ENCODE peak calls at places on chromosomes 11 and 22, in five cellular contexts. C is tibial nerve; H is K562; E is CD4-positive, CD25-positive, alpha-beta regulatory T cell; T is AG09309. P is an unnamed sample.

GRCh38 chr11:87266751-87267150 is 229.0 kb downstream of the TMEM135 start:
- DNase-seq in C (no peak), H (peak), E (no peak), T (no peak), P (no peak)

GRCh38 chr22:37427128-37427710 is at the start of gene ELFN2:
- DNase-seq in C (no peak), H (no peak), E (no peak), T (no peak), P (no peak)

GRCh38 chr11:90874281-90874680 is 651.4 kb upstream of the CHORDC1 start:
- DNase-seq in C (no peak), H (no peak), E (no peak), T (no peak), P (no peak)

GRCh38 chr22:23098230-23098705 is 27.9 kb downstream of the GNAZ start:
- DNase-seq in C (no peak), H (no peak), E (no peak), T (no peak), P (no peak)

GRCh38 chr11:27390318-27390958 is 27.4 kb upstream of the CCDC34 start:
- DNase-seq in C (no peak), H (no peak), E (no peak), T (no peak), P (no peak)

GRCh38 chr11:116062526-116063171 is 558.4 kb upstream of the CADM1 start:
- DNase-seq in C (no peak), H (no peak), E (no peak), T (no peak), P (no peak)

GRCh38 chr11:120912504-120912903 is 111.4 kb upstream of the TBCEL start:
- DNase-seq in C (no peak), H (peak), E (peak), T (peak), P (no peak)

GRCh38 chr22:46044718-46045458 is 67.9 kb upstream of the WNT7B start:
- DNase-seq in C (no peak), H (no peak), E (no peak), T (no peak), P (no peak)

GRCh38 chr22:31244044-31244942 is 32.2 kb downstream of the LIMK2 start:
- DNase-seq in C (no peak), H (peak), E (no peak), T (no peak), P (no peak)

GRCh38 chr22:35606916-35607315 is 10.2 kb downstream of the MB start:
- DNase-seq in C (no peak), H (no peak), E (no peak), T (no peak), P (no peak)

GRCh38 chr22:32354360-32355351 is 3.0 kb upstream of the RFPL3 start:
- DNase-seq in C (no peak), H (peak), E (no peak), T (no peak), P (no peak)

GRCh38 chr22:19258371-19258770 is 33.1 kb downstream of the CLTCL1 start:
- DNase-seq in C (no peak), H (no peak), E (no peak), T (no peak), P (no peak)

GRCh38 chr22:33163815-33164214 is 105.6 kb upstream of the SYN3 start:
- DNase-seq in C (no peak), H (no peak), E (no peak), T (no peak), P (no peak)

GRCh38 chr11:19226378-19227195 is 14.2 kb downstream of the E2F8 start:
- DNase-seq in C (no peak), H (no peak), E (no peak), T (no peak), P (no peak)

GRCh38 chr22:38327396-38327795 is 10.2 kb upstream of the CSNK1E start:
- DNase-seq in C (no peak), H (no peak), E (no peak), T (no peak), P (no peak)

GRCh38 chr11:390175-390574 is 3.8 kb upstream of the PKP3 start:
- DNase-seq in C (no peak), H (peak), E (no peak), T (no peak), P (no peak)

DNA sequence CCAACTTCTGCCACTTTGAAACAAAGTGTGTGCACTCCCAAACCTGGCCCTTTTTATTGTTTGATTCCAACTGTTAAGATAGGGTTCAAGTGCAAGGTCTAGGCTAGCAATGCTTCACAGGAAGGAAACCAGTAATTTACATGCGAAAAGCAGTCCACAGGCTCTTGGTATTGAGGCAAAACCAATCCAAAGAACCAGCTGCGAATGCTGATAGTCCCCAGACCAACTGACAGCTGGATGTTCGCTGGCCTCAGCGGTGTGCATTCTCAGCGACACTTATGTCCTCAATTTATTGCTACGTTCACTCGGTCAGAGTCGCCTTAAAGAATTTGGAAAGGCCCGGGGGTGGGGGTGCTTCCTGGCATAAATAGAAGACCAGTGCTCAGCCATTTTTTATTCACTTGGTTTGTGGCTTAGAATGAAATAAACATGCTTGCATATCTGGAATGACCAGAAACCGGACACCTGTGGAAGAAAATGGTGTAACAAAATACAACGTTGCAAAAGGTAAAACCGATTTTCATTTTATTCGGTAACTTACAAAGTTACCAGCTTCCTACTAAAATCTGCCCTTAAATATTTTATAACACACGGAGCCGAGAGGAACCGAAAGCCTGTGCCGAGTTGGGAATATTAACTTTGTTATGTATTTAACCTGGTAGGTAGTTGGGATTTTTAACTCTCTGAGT is 1.6 kb downstream of the CPT1A start:
- DNase-seq in C (no peak), H (peak), E (peak), T (no peak), P (no peak)
- H3K4me3 ChIP-seq in C (peak), H (peak), E (peak), T (peak), P (no peak)

DNA sequence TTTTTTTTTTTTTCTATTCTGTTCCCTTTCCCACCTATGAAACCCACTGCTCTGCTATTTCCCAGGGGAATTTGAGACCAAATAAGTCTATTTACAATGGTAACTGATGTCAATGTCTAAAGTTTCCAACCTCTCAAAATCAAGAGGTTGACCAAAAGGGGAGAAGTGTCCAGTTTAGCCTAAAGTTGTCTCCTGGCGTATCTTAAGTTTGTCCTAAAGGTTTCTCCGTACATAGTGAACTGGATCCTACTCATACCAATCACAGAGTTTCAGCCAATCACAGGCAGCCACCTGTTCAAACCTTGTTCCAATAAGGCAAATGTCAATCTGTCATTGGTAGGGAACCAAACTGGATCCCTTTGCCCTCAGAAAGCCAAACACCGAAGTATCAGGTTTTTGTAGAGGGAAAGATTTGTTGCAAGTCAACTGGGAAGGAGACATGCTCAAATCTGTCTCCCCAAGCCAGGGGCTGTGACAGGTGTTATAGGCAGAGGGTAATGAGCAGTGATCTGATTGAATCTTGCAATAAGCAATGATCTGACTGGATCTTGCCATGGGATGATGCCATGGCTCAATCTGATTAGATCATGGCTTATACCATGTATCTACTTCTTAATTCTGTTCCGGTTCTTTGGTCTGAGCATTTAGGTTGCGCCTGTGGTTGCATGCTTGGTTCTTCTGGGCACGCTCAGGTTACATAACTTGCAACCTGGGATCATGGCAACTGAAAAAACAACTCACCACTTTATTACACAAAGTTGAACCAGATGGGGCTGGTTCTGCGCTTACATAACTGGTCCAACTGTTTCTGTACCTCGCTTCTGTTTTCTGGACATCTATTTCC is 1.1 kb upstream of the VPS37C start:
- DNase-seq in C (no peak), H (peak), E (peak), T (no peak), P (no peak)
- H3K4me3 ChIP-seq in C (peak), H (peak), E (peak), T (peak), P (no peak)

DNA sequence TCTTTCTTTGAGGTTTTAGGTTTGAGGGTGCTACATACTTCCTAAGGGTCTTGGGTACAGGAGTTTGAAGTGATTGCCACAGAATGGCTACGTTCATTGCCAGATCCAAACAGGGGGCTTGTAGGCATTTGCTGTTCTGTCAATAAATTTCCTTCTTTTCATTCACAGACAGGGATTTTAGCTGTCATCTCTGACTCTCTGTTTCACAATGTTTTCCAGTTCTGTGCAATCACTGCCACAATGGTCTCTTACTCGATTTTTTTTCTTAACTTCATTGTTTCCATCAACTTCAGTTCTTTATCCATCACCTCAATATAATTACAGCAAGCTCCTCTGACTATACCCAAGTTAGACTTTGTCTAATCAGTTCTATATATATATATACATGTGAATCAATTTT is 6.2 kb upstream of the HBD start:
- DNase-seq in C (no peak), H (no peak), E (no peak), T (no peak), P (no peak)
- H3K4me3 ChIP-seq in C (no peak), H (no peak), E (no peak), T (no peak), P (no peak)

GRCh38 chr22:26953380-26953807 is 296.0 kb downstream of the MIAT start:
- DNase-seq in C (no peak), H (no peak), E (no peak), T (no peak), P (no peak)
- H3K4me3 ChIP-seq in C (no peak), H (no peak), E (no peak), T (no peak), P (no peak)

P was measured in neuronal stem cell.